ENCODE peak calls at places on chromosomes 11 and 22, in four cellular contexts. E is HCT116, N is HepG2, B is H1. D is an unnamed sample.

GRCh38 chr11:33692013-33692504 is 8.6 kb downstream of the C11orf91 start:
- DNase-seq in E (peak), B (no peak), N (peak), D (no peak)

GRCh38 chr11:95897731-95898130 is 26.2 kb downstream of the MTMR2 start:
- DNase-seq in N (no peak), B (no peak), E (no peak), D (no peak)

GRCh38 chr11:126282361-126282741 is 542 bp upstream of the TIRAP start:
- DNase-seq in B (no peak), N (peak), E (no peak), D (peak)

GRCh38 chr11:83011333-83012167 is 60.1 kb downstream of the RAB30 start:
- DNase-seq in N (no peak), E (no peak), B (no peak), D (no peak)

GRCh38 chr11:96098511-96099241 is 174.8 kb upstream of the MTMR2 start:
- DNase-seq in N (peak), E (no peak), B (no peak), D (no peak)

GRCh38 chr11:19714093-19714386 is 1.4 kb downstream of the NAV2 start:
- DNase-seq in E (no peak), B (no peak), N (no peak), D (no peak)

GRCh38 chr22:20775342-20775895 is 1.5 kb downstream of the SERPIND1 start:
- DNase-seq in E (no peak), B (no peak), N (no peak), D (no peak)

GRCh38 chr22:40434745-40435144 is 64.4 kb downstream of the SGSM3 start:
- DNase-seq in N (no peak), E (no peak), B (no peak), D (no peak)

GRCh38 chr22:38422615-38423511 is 32.1 kb downstream of the KCNJ4 start:
- DNase-seq in N (no peak), E (no peak), B (no peak), D (peak)

GRCh38 chr22:50446708-50447575 is 27.9 kb downstream of the SBF1 start:
- DNase-seq in B (no peak), E (no peak), N (no peak), D (no peak)

GRCh38 chr11:115215694-115216615 is 288.3 kb downstream of the CADM1 start:
- DNase-seq in B (no peak), E (no peak), N (peak), D (no peak)

GRCh38 chr11:95563859-95564258 is 225.7 kb downstream of the FAM76B start:
- DNase-seq in N (no peak), B (no peak), E (no peak), D (no peak)

GRCh38 chr11:50333861-50334260 is 301.2 kb downstream of the OR4C45 start:
- DNase-seq in B (no peak), N (no peak), E (no peak), D (no peak)

GRCh38 chr11:35126000-35126878 is 12.7 kb upstream of the CD44 start:
- DNase-seq in B (no peak), N (no peak), E (no peak), D (no peak)

GRCh38 chr11:70024773-70025045 is 53.4 kb upstream of the ANO1 start:
- DNase-seq in B (no peak), E (no peak), N (no peak), D (no peak)

GRCh38 chr22:30870451-30871345 is 97.9 kb downstream of the MORC2 start:
- DNase-seq in N (no peak), B (no peak), E (no peak), D (no peak)

GRCh38 chr11:5719703-5720495 is 16.3 kb upstream of the OR56B1 start:
- DNase-seq in N (no peak), E (no peak), B (no peak), D (no peak)

GRCh38 chr11:35177370-35177769 is 38.4 kb downstream of the CD44 start:
- DNase-seq in B (no peak), E (no peak), N (no peak), D (no peak)

GRCh38 chr11:64000026-64000739 is 13.9 kb downstream of the OTUB1 start:
- DNase-seq in E (no peak), B (no peak), N (no peak), D (no peak)

GRCh38 chr11:61820174-61820573 is 3.4 kb upstream of the FADS1 start:
- DNase-seq in B (no peak), N (peak), E (no peak), D (no peak)

GRCh38 chr22:24694971-24695928 is 79.3 kb downstream of the PIWIL3 start:
- DNase-seq in N (no peak), B (no peak), E (no peak), D (no peak)

GRCh38 chr11:114738954-114739353 is 60.6 kb downstream of the NXPE2 start:
- DNase-seq in B (peak), E (peak), N (peak), D (peak)

GRCh38 chr11:61129608-61130523 is 27.6 kb downstream of the CD5 start:
- DNase-seq in B (peak), E (peak), N (peak), D (peak)

GRCh38 chr11:118924591-118925585 is 838 bp downstream of the BCL9L start:
- DNase-seq in B (no peak), N (no peak), E (no peak), D (peak)

GRCh38 chr11:64924910-64925284 is 408 bp downstream of the PPP2R5B start:
- DNase-seq in B (no peak), N (no peak), E (no peak), D (no peak)

GRCh38 chr22:46935506-46936377 is 173.3 kb downstream of the TBC1D22A start:
- DNase-seq in B (no peak), N (peak), E (no peak), D (peak)

GRCh38 chr11:6681949-6682348 is 1.2 kb downstream of the MRPL17 start:
- DNase-seq in N (no peak), E (no peak), B (no peak), D (peak)

GRCh38 chr11:64844330-64845124 is at the start of gene CDC42BPG:
- DNase-seq in E (peak), B (no peak), N (peak), D (peak)

GRCh38 chr22:46574993-46575914 is 37.8 kb upstream of the CELSR1 start:
- DNase-seq in E (peak), N (peak), B (no peak), D (no peak)

DNA sequence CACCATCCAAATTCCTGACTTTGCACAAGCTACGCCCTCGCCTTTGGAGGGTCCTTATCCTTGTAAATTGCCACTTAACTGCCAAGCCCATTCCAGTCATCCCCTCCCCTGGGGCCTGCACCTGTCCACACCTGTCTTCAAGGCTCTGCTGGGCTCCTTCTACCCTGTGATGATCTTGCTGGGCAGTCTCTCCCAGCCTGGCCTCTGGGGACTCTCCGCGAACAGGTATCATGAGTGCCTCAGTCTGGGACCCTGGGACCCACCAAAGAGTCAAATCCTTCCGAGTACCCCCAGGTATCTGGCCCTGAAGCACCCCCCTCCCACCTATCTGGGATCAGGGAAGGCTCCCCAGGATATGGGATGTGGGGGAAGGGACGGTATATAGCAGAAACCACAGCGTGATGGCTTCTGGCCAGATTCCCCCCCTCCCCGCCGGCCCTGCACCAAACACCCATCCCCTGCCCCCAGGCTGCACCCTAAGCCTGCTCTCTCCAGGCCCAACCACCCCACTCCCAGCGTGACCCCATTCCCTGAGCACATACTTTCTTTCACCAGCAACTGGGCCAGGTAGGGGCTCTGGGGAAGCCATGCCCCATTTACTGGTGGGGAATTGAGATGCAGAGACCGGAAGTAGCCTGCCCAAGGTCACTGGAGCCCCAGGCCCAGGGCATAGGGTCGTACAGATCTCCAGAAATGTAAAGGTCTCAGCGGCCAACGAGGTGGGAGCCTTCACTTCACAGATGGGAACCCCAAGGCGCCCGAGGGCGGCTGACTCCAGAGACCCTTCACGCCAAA is 718 bp downstream of the ARAP1 start:
- DNase-seq in N (no peak), B (no peak), E (no peak), D (peak)
- TF ChIP-seq FOSL1 in N (no peak), B (no peak), E (no peak), D (no peak)

DNA sequence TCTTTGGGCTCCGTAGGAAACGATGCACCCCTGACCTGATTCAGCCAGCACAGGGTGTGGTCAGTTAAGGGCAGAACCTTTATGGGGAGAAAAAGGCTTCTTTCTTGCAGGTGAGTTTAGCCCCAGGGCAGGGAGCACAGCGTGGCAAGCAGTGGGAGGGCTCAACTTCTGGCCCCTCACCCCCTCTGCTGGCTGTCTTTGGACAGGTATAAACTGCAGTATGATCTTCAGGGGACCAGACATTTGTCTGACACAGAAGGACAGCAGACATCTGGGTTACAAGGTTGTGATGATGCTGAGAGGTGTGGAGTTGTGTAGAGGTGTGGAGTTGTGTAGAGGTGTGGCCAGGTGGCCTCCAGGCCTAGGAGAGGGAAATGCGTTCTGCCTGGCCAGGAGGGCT is 324.0 kb upstream of the PLET1 start:
- DNase-seq in B (peak), E (no peak), N (no peak), D (no peak)
- TF ChIP-seq FOSL1 in B (no peak), E (no peak), N (no peak), D (no peak)

GRCh38 chr11:1560011-1560579 is 12.0 kb downstream of the DUSP8 start:
- DNase-seq in E (no peak), B (no peak), N (no peak), D (no peak)

GRCh38 chr11:1557168-1557884 is 14.7 kb downstream of the DUSP8 start:
- DNase-seq in N (no peak), E (no peak), B (no peak), D (no peak)

GRCh38 chr11:1559103-1559951 is 12.7 kb downstream of the DUSP8 start:
- DNase-seq in N (no peak), B (no peak), E (no peak), D (no peak)

GRCh38 chr11:1556278-1557167 is 15.5 kb downstream of the DUSP8 start:
- DNase-seq in E (no peak), B (no peak), N (no peak), D (no peak)

GRCh38 chr11:1557904-1558831 is 13.9 kb downstream of the DUSP8 start:
- DNase-seq in E (no peak), B (no peak), N (no peak), D (no peak)
- TF ChIP-seq FOSL1 in E (no peak), B (no peak), N (no peak), D (no peak)

GRCh38 chr11:28269621-28270020 is 161.4 kb downstream of the METTL15 start:
- DNase-seq in B (no peak), E (no peak), N (no peak), D (no peak)
- TF ChIP-seq FOSL1 in B (no peak), E (no peak), N (no peak), D (no peak)

GRCh38 chr22:22880645-22881044 is 7.0 kb upstream of the IGLL5 start:
- DNase-seq in N (no peak), E (no peak), B (no peak), D (peak)
- TF ChIP-seq FOSL1 in N (no peak), E (no peak), B (no peak), D (no peak)

DNA sequence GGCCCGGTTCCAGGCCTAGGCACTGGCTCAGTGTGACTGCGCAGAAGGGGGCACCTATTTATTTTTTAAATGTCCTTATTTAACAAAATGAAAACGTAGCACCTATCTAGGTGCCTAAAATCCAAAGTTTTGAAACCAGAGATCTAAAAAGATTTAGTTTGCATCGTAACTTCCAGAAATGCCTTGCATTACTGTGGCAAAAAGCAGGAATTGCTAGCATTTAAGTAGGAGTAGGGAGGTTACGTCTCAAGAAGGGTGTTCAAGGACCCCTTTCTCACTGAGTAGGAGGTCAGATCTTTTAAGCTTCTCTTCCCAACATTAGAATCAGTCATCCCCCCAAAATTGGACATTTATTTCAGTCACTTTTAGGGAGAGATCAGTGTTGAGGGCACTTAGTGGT is 7.7 kb upstream of the PLET1 start:
- DNase-seq in B (no peak), N (no peak), E (no peak), D (no peak)
- TF ChIP-seq FOSL1 in B (no peak), N (no peak), E (no peak), D (no peak)

DNA sequence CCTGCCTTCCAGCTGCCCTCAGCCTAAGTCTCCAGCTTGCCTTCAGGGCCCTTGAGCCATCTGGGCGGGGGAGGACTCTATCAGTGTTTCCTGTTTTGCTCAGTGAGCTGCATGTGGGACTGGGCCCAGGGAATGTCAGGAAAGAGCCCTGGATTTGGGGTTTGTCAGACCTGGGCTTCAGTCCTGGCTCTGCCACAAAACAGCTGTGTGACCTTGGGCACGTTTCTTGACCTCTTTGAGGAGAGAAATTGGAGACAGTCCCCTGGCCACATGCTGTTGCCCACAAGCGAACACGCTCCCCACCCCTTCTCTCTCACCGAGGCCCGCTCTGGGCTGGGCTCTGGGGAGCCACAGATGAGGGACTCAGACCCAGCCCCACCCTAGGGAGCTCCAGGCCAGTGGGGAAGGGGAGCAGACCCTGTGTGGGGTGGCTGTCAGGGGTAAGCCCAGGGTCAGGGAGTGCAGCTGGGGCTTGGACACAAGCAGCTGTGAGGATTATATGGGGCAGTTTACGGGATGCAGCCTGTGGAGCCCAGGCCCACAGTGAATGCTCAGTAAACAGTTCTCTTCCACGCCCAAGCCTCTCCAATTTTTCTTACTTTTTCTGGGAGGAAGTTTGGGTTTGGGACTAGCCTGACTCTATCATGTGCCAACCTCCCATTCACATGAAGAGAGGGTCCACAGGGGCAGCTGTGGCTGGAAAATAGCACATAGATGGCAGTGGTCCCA is 12.3 kb downstream of the MYO7A start:
- DNase-seq in B (peak), E (no peak), N (no peak), D (no peak)
- TF ChIP-seq FOSL1 in B (no peak), E (no peak), N (no peak), D (no peak)

DNA sequence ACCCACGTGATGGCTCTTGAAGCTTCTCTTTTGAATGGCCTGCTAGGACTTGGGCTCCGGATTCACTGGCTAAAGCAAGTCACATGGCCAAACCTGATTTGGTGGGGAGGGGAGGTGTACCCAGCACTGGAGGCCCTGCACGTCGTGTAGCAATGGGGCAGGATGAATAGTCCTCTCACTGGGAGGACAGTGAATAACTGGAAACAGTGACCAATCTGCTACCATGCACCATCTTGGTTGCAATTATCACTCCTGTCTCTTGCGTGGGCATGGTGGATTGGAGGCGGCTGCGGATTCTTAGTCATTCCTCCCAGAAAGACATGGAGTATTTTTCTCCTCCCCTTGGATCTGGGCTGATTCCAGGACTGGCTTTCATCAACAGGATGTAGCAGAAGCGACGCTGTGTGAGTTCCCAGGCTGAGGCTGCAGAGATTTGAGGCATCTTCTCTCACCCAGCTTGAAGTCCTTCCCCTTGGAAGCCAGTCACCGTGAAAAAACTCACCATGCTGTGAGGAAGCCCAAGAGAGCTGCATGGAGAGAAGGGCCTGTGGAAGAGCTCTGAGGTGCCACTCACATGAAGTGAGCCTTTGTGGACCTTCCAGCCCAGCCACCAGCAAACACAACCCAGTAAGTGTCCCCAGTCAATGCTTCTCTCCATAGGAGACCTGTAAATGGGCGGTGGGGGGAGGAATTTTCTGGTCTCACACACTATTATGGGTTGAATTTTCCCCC is 70.4 kb downstream of the IGLL1 start:
- DNase-seq in N (no peak), B (no peak), E (no peak), D (no peak)
- TF ChIP-seq FOSL1 in N (no peak), B (no peak), E (no peak), D (no peak)

DNA sequence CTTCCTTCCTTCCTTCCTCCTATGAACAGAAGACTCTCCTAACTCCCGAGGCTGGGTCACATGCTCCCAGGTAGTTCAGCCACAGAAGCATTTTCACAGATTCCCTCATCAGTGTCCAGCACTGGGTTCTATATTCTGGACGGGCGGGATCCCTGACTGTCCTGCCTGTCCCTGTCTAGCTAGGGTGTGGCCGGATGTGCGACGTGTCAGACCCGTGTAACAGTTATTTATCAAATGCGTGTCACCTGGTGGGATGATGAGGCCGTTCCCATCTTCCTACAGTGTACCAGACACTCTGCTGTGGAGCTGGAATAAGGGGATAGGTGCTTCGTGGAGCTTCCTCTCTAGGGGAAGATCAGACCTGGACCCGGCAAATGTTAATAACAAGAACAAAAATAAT is 901.0 kb downstream of the BRD1 start:
- DNase-seq in N (no peak), B (no peak), E (no peak), D (no peak)
- TF ChIP-seq FOSL1 in N (no peak), B (no peak), E (no peak), D (no peak)

DNA sequence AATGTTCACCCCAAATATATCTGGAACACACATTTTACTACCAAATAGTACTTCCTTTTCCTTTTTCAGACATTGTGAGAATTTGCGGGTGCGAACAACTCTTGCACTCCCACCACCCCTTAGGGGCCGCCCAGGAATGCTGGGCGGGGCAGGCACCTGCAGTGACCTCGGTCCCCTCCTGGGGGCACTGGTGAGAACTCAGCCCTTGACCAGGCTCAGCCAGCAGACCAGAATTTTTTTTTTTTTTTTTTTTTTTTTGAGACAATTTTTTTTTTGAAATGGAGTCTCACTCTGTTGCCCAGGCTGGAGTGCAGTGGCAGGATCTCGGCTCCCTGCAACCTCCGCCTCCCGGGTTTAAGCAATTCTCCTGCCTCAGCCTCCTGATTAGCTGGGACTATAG is 75.8 kb downstream of the ARHGAP8 start:
- DNase-seq in E (no peak), B (no peak), N (no peak), D (peak)
- TF ChIP-seq FOSL1 in E (no peak), B (no peak), N (no peak), D (no peak)